ENCODE peak calls at places on chromosome 12, in six cellular contexts. B is Right ventricle myocardium inferior; K is activated naive CD8-positive, alpha-beta T cell treated with anti-CD3 and anti-CD28 coated beads for 36 hours; N is left ventricle myocardium superior; W is AG08396; Q is kidney tubule cell. D is an unnamed sample.

GRCh38 chr12:45219621-45220020 is 3.7 kb downstream of the ANO6 start:
- DNase-seq in B (no peak), K (no peak), N (no peak), W (no peak), Q (no peak), D (no peak)

GRCh38 chr12:116096874-116097273 is 180.6 kb downstream of the MED13L start:
- DNase-seq in B (no peak), K (no peak), N (no peak), W (no peak), Q (no peak), D (no peak)

GRCh38 chr12:78096909-78097597 is 266.4 kb downstream of the NAV3 start:
- DNase-seq in B (no peak), K (no peak), N (no peak), W (no peak), Q (no peak), D (no peak)

GRCh38 chr12:103175625-103176024 is 218.2 kb downstream of the ASCL1 start:
- DNase-seq in B (no peak), K (no peak), N (no peak), W (no peak), Q (no peak), D (no peak)

GRCh38 chr12:53664191-53664590 is 11.7 kb downstream of the ATP5MC2 start:
- DNase-seq in B (no peak), K (no peak), N (no peak), W (no peak), Q (no peak), D (no peak)

GRCh38 chr12:54019111-54019811 is 9.0 kb upstream of the HOXC6 start:
- DNase-seq in B (no peak), K (no peak), N (no peak), W (no peak), Q (peak; percentile 44), D (no peak)

GRCh38 chr12:89429539-89429938 is 77.2 kb upstream of the DUSP6 start:
- DNase-seq in B (no peak), K (no peak), N (no peak), W (no peak), Q (no peak), D (no peak)

GRCh38 chr12:10567813-10568212 is 45.6 kb downstream of the MAGOHB start:
- DNase-seq in B (no peak), K (no peak), N (no peak), W (no peak), Q (no peak), D (no peak)

GRCh38 chr12:101564912-101565311 is 29.9 kb upstream of the MYBPC1 start:
- DNase-seq in B (no peak), K (no peak), N (no peak), W (no peak), Q (no peak), D (no peak)

GRCh38 chr12:109951751-109952150 is 44.4 kb downstream of the GIT2 start:
- DNase-seq in B (peak; percentile 78), K (no peak), N (peak; percentile 77), W (peak; percentile 55), Q (peak; percentile 98), D (no peak)

GRCh38 chr12:82866946-82867345 is 180.2 kb downstream of the TMTC2 start:
- DNase-seq in B (no peak), K (no peak), N (no peak), W (no peak), Q (no peak), D (no peak)

GRCh38 chr12:79424109-79424721 is 266.5 kb downstream of the PAWR start:
- DNase-seq in B (no peak), K (no peak), N (no peak), W (peak; percentile 48), Q (peak; percentile 97), D (peak; percentile 71)

GRCh38 chr12:121579190-121579791 is 1.5 kb downstream of the KDM2B start:
- DNase-seq in B (peak; percentile 76), K (peak; percentile 55), N (peak; percentile 57), W (peak; percentile 43), Q (no peak), D (no peak)

GRCh38 chr12:107494331-107494730 is 191.3 kb upstream of the PWP1 start:
- DNase-seq in B (no peak), K (no peak), N (no peak), W (no peak), Q (no peak), D (no peak)

GRCh38 chr12:121823101-121823726 is 19.4 kb downstream of the SETD1B start:
- DNase-seq in B (peak; percentile 42), K (no peak), N (peak; percentile 28), W (no peak), Q (no peak), D (no peak)

GRCh38 chr12:9730011-9730410 is 2.9 kb downstream of the CLECL1 start:
- DNase-seq in B (no peak), K (no peak), N (no peak), W (no peak), Q (no peak), D (no peak)

GRCh38 chr12:123850246-123851134 is 88.4 kb downstream of the DNAH10 start:
- DNase-seq in B (no peak), K (no peak), N (no peak), W (no peak), Q (no peak), D (no peak)

GRCh38 chr12:122646568-122647220 is 56.5 kb downstream of the HCAR2 start:
- DNase-seq in B (no peak), K (peak; percentile 65), N (no peak), W (peak; percentile 43), Q (no peak), D (peak; percentile 87)

GRCh38 chr12:115037830-115038229 is 353.9 kb upstream of the TBX3 start:
- DNase-seq in B (no peak), K (no peak), N (no peak), W (peak; percentile 12), Q (no peak), D (no peak)

GRCh38 chr12:12481636-12482035 is 81.0 kb downstream of the DUSP16 start:
- DNase-seq in B (no peak), K (no peak), N (no peak), W (no peak), Q (no peak), D (no peak)

GRCh38 chr12:91133871-91134270 is 22.6 kb upstream of the LUM start:
- DNase-seq in B (no peak), K (no peak), N (no peak), W (peak; percentile 24), Q (peak; percentile 3), D (no peak)

GRCh38 chr12:66803972-66804371 is 125.1 kb upstream of the GRIP1 start:
- DNase-seq in B (peak; percentile 58), K (no peak), N (no peak), W (no peak), Q (peak; percentile 40), D (no peak)